ENCODE peak calls at places on chromosome 3, in eight cellular contexts. One of them, this sample, is unnamed.

GRCh38 chr3:165518346-165518745 is 318.9 kb downstream of the BCHE start:
- DNase-seq in K562: no peak
- DNase-seq in uterus: no peak
- DNase-seq in tibial nerve: no peak
- DNase-seq in IMR-90: peak
- DNase-seq in stomach: no peak
- DNase-seq in suprapubic skin: no peak
- DNase-seq in ovary: no peak
- DNase-seq in this sample: no peak

GRCh38 chr3:135849827-135850226 is 115.7 kb upstream of the PPP2R3A start:
- DNase-seq in K562: no peak
- DNase-seq in uterus: no peak
- DNase-seq in tibial nerve: no peak
- DNase-seq in IMR-90: no peak
- DNase-seq in stomach: no peak
- DNase-seq in suprapubic skin: no peak
- DNase-seq in ovary: no peak
- DNase-seq in this sample: no peak

GRCh38 chr3:21017115-21017852 is 733.7 kb downstream of the ZNF385D start:
- DNase-seq in K562: no peak
- DNase-seq in uterus: no peak
- DNase-seq in tibial nerve: no peak
- DNase-seq in IMR-90: no peak
- DNase-seq in stomach: no peak
- DNase-seq in suprapubic skin: no peak
- DNase-seq in ovary: no peak
- DNase-seq in this sample: no peak

GRCh38 chr3:193921480-193921879 is 214.5 kb upstream of the HES1 start:
- DNase-seq in K562: no peak
- DNase-seq in uterus: no peak
- DNase-seq in tibial nerve: no peak
- DNase-seq in IMR-90: no peak
- DNase-seq in stomach: no peak
- DNase-seq in suprapubic skin: no peak
- DNase-seq in ovary: no peak
- DNase-seq in this sample: no peak

GRCh38 chr3:133674290-133674912 is 12.7 kb upstream of the TOPBP1 start:
- DNase-seq in K562: no peak
- DNase-seq in uterus: no peak
- DNase-seq in tibial nerve: no peak
- DNase-seq in IMR-90: no peak
- DNase-seq in stomach: no peak
- DNase-seq in suprapubic skin: no peak
- DNase-seq in ovary: no peak
- DNase-seq in this sample: no peak

GRCh38 chr3:175432338-175433025 is 573.3 kb downstream of the NAALADL2 start:
- DNase-seq in K562: no peak
- DNase-seq in uterus: no peak
- DNase-seq in tibial nerve: no peak
- DNase-seq in IMR-90: peak
- DNase-seq in stomach: no peak
- DNase-seq in suprapubic skin: no peak
- DNase-seq in ovary: no peak
- DNase-seq in this sample: no peak

GRCh38 chr3:124140751-124141150 is 148.8 kb upstream of the ROPN1 start:
- DNase-seq in K562: no peak
- DNase-seq in uterus: no peak
- DNase-seq in tibial nerve: no peak
- DNase-seq in IMR-90: no peak
- DNase-seq in stomach: no peak
- DNase-seq in suprapubic skin: no peak
- DNase-seq in ovary: no peak
- DNase-seq in this sample: no peak

GRCh38 chr3:146468234-146468931 is 978 bp downstream of the PLSCR2 start:
- DNase-seq in K562: no peak
- DNase-seq in uterus: no peak
- DNase-seq in tibial nerve: peak
- DNase-seq in IMR-90: peak
- DNase-seq in stomach: no peak
- DNase-seq in suprapubic skin: no peak
- DNase-seq in ovary: no peak
- DNase-seq in this sample: no peak

GRCh38 chr3:58045084-58045483 is 36.9 kb downstream of the FLNB start:
- DNase-seq in K562: no peak
- DNase-seq in uterus: no peak
- DNase-seq in tibial nerve: no peak
- DNase-seq in IMR-90: no peak
- DNase-seq in stomach: no peak
- DNase-seq in suprapubic skin: no peak
- DNase-seq in ovary: no peak
- DNase-seq in this sample: no peak

DNA sequence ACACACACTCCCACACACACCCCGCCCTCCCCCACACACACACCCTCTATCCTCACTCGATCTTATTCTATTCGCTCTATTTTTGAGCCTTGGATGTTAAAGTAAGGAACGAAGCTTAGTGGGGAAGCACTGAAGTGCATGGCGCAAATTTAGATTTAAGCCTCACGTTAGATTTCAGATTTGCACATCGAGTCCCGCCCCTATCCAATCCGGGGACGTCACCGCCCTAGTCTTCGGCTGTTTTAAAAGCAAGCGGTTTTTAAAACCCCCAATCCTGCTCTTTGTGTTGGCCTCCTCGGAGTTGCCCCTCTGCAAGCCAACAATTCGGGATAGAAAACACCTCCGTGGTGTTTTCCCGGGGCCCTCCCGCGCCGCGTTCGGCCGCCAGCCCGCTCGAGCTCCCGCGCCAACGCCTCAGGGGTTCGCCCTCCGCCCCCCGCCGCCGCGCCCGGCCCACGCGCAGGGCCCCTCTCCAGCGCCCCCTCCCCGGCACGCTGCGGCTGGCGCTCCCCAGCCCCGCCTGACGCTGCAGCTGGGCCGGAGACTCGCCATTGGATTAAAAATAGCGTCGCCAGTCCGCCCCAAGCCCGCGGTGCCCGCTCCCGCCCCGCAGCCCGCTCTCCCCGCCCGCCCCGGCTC is at the start of gene USP13:
- DNase-seq in K562: peak
- DNase-seq in uterus: peak
- DNase-seq in tibial nerve: no peak
- DNase-seq in IMR-90: peak
- DNase-seq in stomach: peak
- DNase-seq in suprapubic skin: peak
- DNase-seq in ovary: peak
- DNase-seq in this sample: peak
- TF ChIP-seq POLR2A in K562: no peak
- TF ChIP-seq POLR2A in uterus: no peak
- TF ChIP-seq POLR2A in tibial nerve: no peak
- TF ChIP-seq POLR2A in IMR-90: peak
- TF ChIP-seq POLR2A in stomach: no peak
- TF ChIP-seq POLR2A in suprapubic skin: no peak
- TF ChIP-seq POLR2A in ovary: peak
- TF ChIP-seq POLR2A in this sample: no peak

DNA sequence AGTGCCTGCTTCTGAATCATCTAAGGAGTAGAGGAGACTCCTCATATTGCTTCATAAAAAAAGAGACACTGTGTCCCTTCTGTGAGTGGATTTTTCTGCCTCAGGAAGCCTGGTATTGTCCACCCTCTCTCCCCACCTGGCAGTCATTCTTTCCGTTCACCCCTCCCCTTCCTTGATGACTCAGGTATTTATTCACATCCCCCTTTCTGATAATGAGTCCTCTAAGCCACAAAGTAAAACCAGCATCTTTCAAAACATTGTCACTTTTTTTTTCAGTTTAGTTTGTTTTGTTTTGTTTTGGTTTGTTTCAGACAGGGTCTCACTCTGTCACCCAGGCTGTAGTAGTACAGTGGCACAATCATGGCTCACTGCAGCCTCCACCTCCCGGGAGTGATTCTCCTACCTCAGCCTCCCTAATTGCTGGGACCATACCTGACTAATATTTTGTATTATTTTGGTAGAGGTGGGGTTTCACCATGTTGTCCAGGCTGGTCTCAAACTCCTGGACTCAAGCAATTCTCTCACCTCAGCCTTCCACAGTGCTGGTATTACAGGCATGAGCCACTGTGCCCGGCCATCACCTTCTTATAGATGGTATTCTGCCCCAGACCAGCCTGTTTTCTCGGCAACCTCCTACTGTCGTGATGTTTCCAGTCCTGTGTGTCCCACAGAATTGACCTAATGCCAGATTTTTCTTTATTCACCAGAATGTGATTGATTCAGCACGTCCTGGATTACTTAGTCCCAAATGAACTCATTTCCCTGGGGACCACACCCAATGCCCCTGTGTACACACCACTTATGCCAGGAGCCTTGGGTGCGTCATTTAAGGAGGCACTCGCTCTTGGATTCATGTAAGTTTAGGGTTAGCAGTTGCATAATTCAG is 65.0 kb upstream of the UBE2E1 start:
- DNase-seq in K562: peak
- DNase-seq in uterus: no peak
- DNase-seq in tibial nerve: no peak
- DNase-seq in IMR-90: no peak
- DNase-seq in stomach: peak
- DNase-seq in suprapubic skin: no peak
- DNase-seq in ovary: no peak
- DNase-seq in this sample: no peak
- TF ChIP-seq POLR2A in K562: no peak
- TF ChIP-seq POLR2A in uterus: no peak
- TF ChIP-seq POLR2A in tibial nerve: no peak
- TF ChIP-seq POLR2A in IMR-90: no peak
- TF ChIP-seq POLR2A in stomach: no peak
- TF ChIP-seq POLR2A in suprapubic skin: no peak
- TF ChIP-seq POLR2A in ovary: no peak
- TF ChIP-seq POLR2A in this sample: no peak

DNA sequence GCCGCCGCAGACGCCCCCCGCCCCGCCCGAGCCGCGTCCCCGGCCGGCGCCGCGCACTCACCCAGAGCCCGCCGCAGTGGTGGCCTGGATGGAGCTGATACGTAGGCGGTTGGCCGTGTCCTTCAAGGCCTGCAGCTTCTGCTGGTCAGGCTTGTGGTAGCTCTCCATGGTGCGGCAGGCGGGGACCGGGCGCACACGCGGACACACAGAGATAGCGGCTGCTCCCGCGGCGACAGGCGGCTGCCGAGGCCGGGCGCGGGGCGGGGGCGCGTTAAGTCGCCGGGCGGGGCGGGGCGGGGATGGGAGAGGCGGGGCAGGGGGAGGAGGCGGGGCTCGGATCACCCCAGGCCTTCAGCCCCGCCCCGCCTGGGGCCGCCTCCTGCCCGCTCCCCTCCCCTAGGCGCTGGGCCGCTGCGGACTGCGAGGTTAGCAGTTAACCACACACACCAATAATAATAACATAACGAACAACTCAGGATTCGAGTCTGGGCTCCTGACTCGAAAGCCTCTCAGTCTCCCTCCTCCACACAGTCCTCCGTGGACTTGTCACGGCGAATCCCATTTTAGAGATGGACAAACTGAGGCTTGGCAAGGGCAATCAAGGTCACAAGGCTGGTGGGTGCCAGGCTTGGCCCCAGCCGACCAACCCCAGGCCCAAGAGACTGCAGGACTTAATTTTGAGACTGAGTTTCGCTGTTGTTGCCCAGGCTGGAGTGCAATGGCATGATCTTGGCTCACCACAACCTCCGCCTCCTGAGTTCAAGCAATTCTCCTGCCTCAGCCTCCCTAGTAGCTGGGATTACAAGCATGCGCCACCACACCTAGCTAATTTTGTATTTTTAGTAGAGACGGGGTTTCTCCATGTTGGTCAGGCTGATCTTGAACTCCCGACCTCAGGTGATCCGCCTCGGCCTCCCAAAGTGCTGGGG is at the start of gene TKT:
- DNase-seq in K562: peak
- DNase-seq in uterus: peak
- DNase-seq in tibial nerve: peak
- DNase-seq in IMR-90: peak
- DNase-seq in stomach: peak
- DNase-seq in suprapubic skin: peak
- DNase-seq in ovary: peak
- DNase-seq in this sample: peak
- TF ChIP-seq POLR2A in K562: peak
- TF ChIP-seq POLR2A in uterus: peak
- TF ChIP-seq POLR2A in tibial nerve: peak
- TF ChIP-seq POLR2A in IMR-90: peak
- TF ChIP-seq POLR2A in stomach: no peak
- TF ChIP-seq POLR2A in suprapubic skin: no peak
- TF ChIP-seq POLR2A in ovary: peak
- TF ChIP-seq POLR2A in this sample: no peak

GRCh38 chr3:51538459-51539290 is at the start of gene RAD54L2:
- DNase-seq in K562: peak
- DNase-seq in uterus: peak
- DNase-seq in tibial nerve: peak
- DNase-seq in IMR-90: peak
- DNase-seq in stomach: peak
- DNase-seq in suprapubic skin: peak
- DNase-seq in ovary: peak
- DNase-seq in this sample: peak
- TF ChIP-seq POLR2A in K562: peak
- TF ChIP-seq POLR2A in uterus: peak
- TF ChIP-seq POLR2A in tibial nerve: no peak
- TF ChIP-seq POLR2A in IMR-90: peak
- TF ChIP-seq POLR2A in stomach: no peak
- TF ChIP-seq POLR2A in suprapubic skin: peak
- TF ChIP-seq POLR2A in ovary: peak
- TF ChIP-seq POLR2A in this sample: no peak

DNA sequence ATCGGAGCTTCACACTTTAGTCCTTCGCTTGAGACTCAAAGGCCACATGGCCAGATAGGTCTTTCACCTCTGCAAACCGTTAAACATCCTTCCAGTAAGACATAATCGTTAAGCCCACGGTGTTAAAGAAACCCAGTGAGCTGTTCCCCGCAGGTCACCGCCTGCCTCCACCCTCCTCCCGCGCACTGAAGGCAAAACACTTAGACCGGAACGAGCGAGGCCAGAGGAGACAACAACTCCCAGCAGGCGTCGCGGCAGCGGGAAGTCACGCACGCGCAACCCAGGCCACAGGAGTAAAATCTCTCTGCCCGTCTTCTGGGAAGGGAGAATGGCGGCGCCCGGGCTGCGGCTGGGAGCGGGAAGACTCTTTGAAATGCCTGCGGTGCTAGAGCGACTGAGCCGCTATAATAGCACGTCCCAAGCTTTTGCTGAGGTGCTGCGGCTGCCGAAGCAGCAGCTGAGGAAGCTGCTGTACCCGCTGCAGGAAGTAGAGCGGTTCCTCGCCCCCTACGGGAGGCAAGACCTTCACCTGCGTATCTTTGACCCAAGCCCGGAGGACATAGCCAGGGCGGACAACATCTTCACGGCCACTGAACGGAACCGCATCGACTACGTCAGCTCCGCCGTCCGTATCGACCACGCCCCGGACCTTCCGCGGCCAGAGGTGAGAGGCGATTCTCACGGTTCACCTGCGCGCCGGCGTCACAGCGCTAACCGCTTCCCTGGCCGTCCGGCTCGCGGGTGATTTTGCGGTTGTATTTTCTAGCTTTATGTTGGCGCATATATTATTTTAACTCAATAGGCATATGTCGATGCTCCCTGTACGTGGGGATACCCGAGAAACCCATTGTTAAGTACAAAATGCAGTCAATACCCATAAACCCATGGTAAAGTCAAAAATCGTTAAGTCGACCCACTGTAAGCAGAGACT is at the start of gene GTPBP8:
- DNase-seq in K562: peak
- DNase-seq in uterus: peak
- DNase-seq in tibial nerve: peak
- DNase-seq in IMR-90: peak
- DNase-seq in stomach: peak
- DNase-seq in suprapubic skin: peak
- DNase-seq in ovary: peak
- DNase-seq in this sample: peak
- TF ChIP-seq POLR2A in K562: peak
- TF ChIP-seq POLR2A in uterus: peak
- TF ChIP-seq POLR2A in tibial nerve: peak
- TF ChIP-seq POLR2A in IMR-90: peak
- TF ChIP-seq POLR2A in stomach: peak
- TF ChIP-seq POLR2A in suprapubic skin: peak
- TF ChIP-seq POLR2A in ovary: peak
- TF ChIP-seq POLR2A in this sample: peak